ENCODE peak calls at places on chromosomes 12 and 14, in ten cellular contexts. One of them, this sample, is unnamed.

GRCh38 chr12:96061864-96062453 is 26.6 kb upstream of the LTA4H start:
- DNase-seq in esophagus squamous epithelium: peak
- DNase-seq in A549: peak
- DNase-seq in stomach: peak
- DNase-seq in breast epithelium: peak
- DNase-seq in HCT116: peak
- DNase-seq in right lobe of liver: peak
- DNase-seq in uterus: peak
- DNase-seq in lower leg skin: peak
- DNase-seq in IMR-90: peak
- DNase-seq in this sample: peak

GRCh38 chr14:86884498-86884897 is 1108.5 kb downstream of the GALC start:
- DNase-seq in uterus: no peak
- DNase-seq in stomach: no peak
- DNase-seq in A549: no peak
- DNase-seq in lower leg skin: no peak
- DNase-seq in HCT116: no peak
- DNase-seq in breast epithelium: no peak
- DNase-seq in right lobe of liver: no peak
- DNase-seq in esophagus squamous epithelium: no peak
- DNase-seq in IMR-90: no peak
- DNase-seq in this sample: no peak

GRCh38 chr14:105491366-105492006 is 440 bp downstream of the TEDC1 start:
- DNase-seq in A549: peak
- DNase-seq in right lobe of liver: peak
- DNase-seq in breast epithelium: peak
- DNase-seq in lower leg skin: peak
- DNase-seq in uterus: peak
- DNase-seq in IMR-90: peak
- DNase-seq in esophagus squamous epithelium: no peak
- DNase-seq in HCT116: peak
- DNase-seq in stomach: peak
- DNase-seq in this sample: peak

GRCh38 chr14:104633276-104633861 is 28.8 kb upstream of the TMEM179 start:
- DNase-seq in stomach: no peak
- DNase-seq in breast epithelium: no peak
- DNase-seq in uterus: no peak
- DNase-seq in HCT116: no peak
- DNase-seq in A549: no peak
- DNase-seq in esophagus squamous epithelium: no peak
- DNase-seq in IMR-90: no peak
- DNase-seq in right lobe of liver: no peak
- DNase-seq in lower leg skin: no peak
- DNase-seq in this sample: no peak

GRCh38 chr14:38255673-38256357 is at the start of gene CLEC14A:
- DNase-seq in IMR-90: no peak
- DNase-seq in HCT116: no peak
- DNase-seq in uterus: peak
- DNase-seq in A549: no peak
- DNase-seq in esophagus squamous epithelium: no peak
- DNase-seq in stomach: no peak
- DNase-seq in lower leg skin: peak
- DNase-seq in right lobe of liver: peak
- DNase-seq in breast epithelium: no peak
- DNase-seq in this sample: no peak

GRCh38 chr14:38210587-38211257 is 3.0 kb downstream of the SSTR1 start:
- DNase-seq in IMR-90: peak
- DNase-seq in lower leg skin: no peak
- DNase-seq in breast epithelium: no peak
- DNase-seq in uterus: no peak
- DNase-seq in A549: peak
- DNase-seq in esophagus squamous epithelium: no peak
- DNase-seq in stomach: peak
- DNase-seq in HCT116: no peak
- DNase-seq in right lobe of liver: peak
- DNase-seq in this sample: no peak

GRCh38 chr12:3022411-3022810 is 54.8 kb upstream of the TSPAN9 start:
- DNase-seq in esophagus squamous epithelium: no peak
- DNase-seq in right lobe of liver: no peak
- DNase-seq in breast epithelium: no peak
- DNase-seq in stomach: no peak
- DNase-seq in uterus: no peak
- DNase-seq in A549: no peak
- DNase-seq in IMR-90: no peak
- DNase-seq in HCT116: no peak
- DNase-seq in lower leg skin: no peak
- DNase-seq in this sample: no peak

GRCh38 chr12:3437986-3438385 is 53.0 kb upstream of the PRMT8 start:
- DNase-seq in lower leg skin: peak
- DNase-seq in HCT116: no peak
- DNase-seq in right lobe of liver: no peak
- DNase-seq in stomach: no peak
- DNase-seq in uterus: no peak
- DNase-seq in IMR-90: no peak
- DNase-seq in A549: no peak
- DNase-seq in esophagus squamous epithelium: no peak
- DNase-seq in breast epithelium: no peak
- DNase-seq in this sample: no peak

GRCh38 chr12:105315726-105316125 is 14.8 kb upstream of the C12orf75 start:
- DNase-seq in esophagus squamous epithelium: no peak
- DNase-seq in IMR-90: no peak
- DNase-seq in right lobe of liver: no peak
- DNase-seq in lower leg skin: no peak
- DNase-seq in A549: no peak
- DNase-seq in breast epithelium: no peak
- DNase-seq in stomach: no peak
- DNase-seq in uterus: no peak
- DNase-seq in HCT116: no peak
- DNase-seq in this sample: no peak

GRCh38 chr14:50531595-50532501 is 521 bp downstream of the MAP4K5 start:
- DNase-seq in lower leg skin: peak
- DNase-seq in right lobe of liver: peak
- DNase-seq in HCT116: no peak
- DNase-seq in IMR-90: peak
- DNase-seq in stomach: peak
- DNase-seq in esophagus squamous epithelium: peak
- DNase-seq in uterus: peak
- DNase-seq in breast epithelium: peak
- DNase-seq in A549: peak
- DNase-seq in this sample: no peak

GRCh38 chr12:96193725-96194571 is at the start of gene ELK3:
- DNase-seq in stomach: peak
- DNase-seq in right lobe of liver: peak
- DNase-seq in esophagus squamous epithelium: no peak
- DNase-seq in uterus: peak
- DNase-seq in IMR-90: peak
- DNase-seq in lower leg skin: peak
- DNase-seq in breast epithelium: peak
- DNase-seq in HCT116: no peak
- DNase-seq in A549: peak
- DNase-seq in this sample: peak

GRCh38 chr12:100404769-100405407 is 48.0 kb downstream of the SLC17A8 start:
- DNase-seq in IMR-90: peak
- DNase-seq in esophagus squamous epithelium: no peak
- DNase-seq in breast epithelium: no peak
- DNase-seq in uterus: no peak
- DNase-seq in lower leg skin: peak
- DNase-seq in right lobe of liver: no peak
- DNase-seq in stomach: peak
- DNase-seq in HCT116: peak
- DNase-seq in A549: peak
- DNase-seq in this sample: peak

GRCh38 chr12:58069268-58069967 is 128.1 kb downstream of the ATP23 start:
- DNase-seq in breast epithelium: no peak
- DNase-seq in right lobe of liver: no peak
- DNase-seq in esophagus squamous epithelium: no peak
- DNase-seq in uterus: no peak
- DNase-seq in HCT116: no peak
- DNase-seq in A549: no peak
- DNase-seq in IMR-90: peak
- DNase-seq in lower leg skin: no peak
- DNase-seq in stomach: no peak
- DNase-seq in this sample: no peak

GRCh38 chr12:120468271-120468845 is 1.2 kb downstream of the SRSF9 start:
- DNase-seq in stomach: peak
- DNase-seq in A549: peak
- DNase-seq in breast epithelium: peak
- DNase-seq in IMR-90: peak
- DNase-seq in right lobe of liver: no peak
- DNase-seq in lower leg skin: peak
- DNase-seq in HCT116: no peak
- DNase-seq in uterus: peak
- DNase-seq in esophagus squamous epithelium: no peak
- DNase-seq in this sample: peak

GRCh38 chr14:61750708-61751474 is 11.3 kb upstream of the SNAPC1 start:
- DNase-seq in uterus: peak
- DNase-seq in A549: peak
- DNase-seq in lower leg skin: peak
- DNase-seq in right lobe of liver: peak
- DNase-seq in breast epithelium: peak
- DNase-seq in esophagus squamous epithelium: peak
- DNase-seq in HCT116: peak
- DNase-seq in IMR-90: peak
- DNase-seq in stomach: peak
- DNase-seq in this sample: no peak
- TF ChIP-seq POLR2A in uterus: peak
- TF ChIP-seq POLR2A in A549: peak
- TF ChIP-seq POLR2A in lower leg skin: peak
- TF ChIP-seq POLR2A in right lobe of liver: peak
- TF ChIP-seq POLR2A in breast epithelium: peak
- TF ChIP-seq POLR2A in esophagus squamous epithelium: no peak
- TF ChIP-seq POLR2A in HCT116: peak
- TF ChIP-seq POLR2A in IMR-90: no peak
- TF ChIP-seq POLR2A in stomach: no peak
- TF ChIP-seq POLR2A in this sample: no peak

GRCh38 chr12:12561305-12562015 is 1.2 kb downstream of the DUSP16 start:
- DNase-seq in breast epithelium: peak
- DNase-seq in lower leg skin: peak
- DNase-seq in IMR-90: peak
- DNase-seq in HCT116: no peak
- DNase-seq in right lobe of liver: peak
- DNase-seq in esophagus squamous epithelium: no peak
- DNase-seq in stomach: peak
- DNase-seq in A549: peak
- DNase-seq in uterus: peak
- DNase-seq in this sample: peak

GRCh38 chr12:12560587-12561304 is 1.9 kb downstream of the DUSP16 start:
- DNase-seq in breast epithelium: peak
- DNase-seq in lower leg skin: no peak
- DNase-seq in uterus: peak
- DNase-seq in stomach: peak
- DNase-seq in IMR-90: peak
- DNase-seq in right lobe of liver: peak
- DNase-seq in HCT116: no peak
- DNase-seq in A549: peak
- DNase-seq in esophagus squamous epithelium: no peak
- DNase-seq in this sample: peak

GRCh38 chr12:12563529-12563928 is 866 bp upstream of the DUSP16 start:
- DNase-seq in HCT116: no peak
- DNase-seq in esophagus squamous epithelium: no peak
- DNase-seq in A549: no peak
- DNase-seq in right lobe of liver: no peak
- DNase-seq in IMR-90: peak
- DNase-seq in lower leg skin: no peak
- DNase-seq in breast epithelium: no peak
- DNase-seq in uterus: no peak
- DNase-seq in stomach: no peak
- DNase-seq in this sample: no peak

GRCh38 chr12:12562016-12562483 is 613 bp downstream of the DUSP16 start:
- DNase-seq in IMR-90: peak
- DNase-seq in A549: peak
- DNase-seq in uterus: peak
- DNase-seq in breast epithelium: no peak
- DNase-seq in stomach: no peak
- DNase-seq in lower leg skin: no peak
- DNase-seq in HCT116: no peak
- DNase-seq in esophagus squamous epithelium: no peak
- DNase-seq in right lobe of liver: no peak
- DNase-seq in this sample: no peak

GRCh38 chr12:12562585-12563245 is at the start of gene DUSP16:
- DNase-seq in lower leg skin: peak
- DNase-seq in stomach: peak
- DNase-seq in IMR-90: peak
- DNase-seq in right lobe of liver: peak
- DNase-seq in uterus: peak
- DNase-seq in HCT116: peak
- DNase-seq in breast epithelium: peak
- DNase-seq in A549: peak
- DNase-seq in esophagus squamous epithelium: peak
- DNase-seq in this sample: peak
- TF ChIP-seq POLR2A in lower leg skin: no peak
- TF ChIP-seq POLR2A in stomach: no peak
- TF ChIP-seq POLR2A in IMR-90: peak
- TF ChIP-seq POLR2A in right lobe of liver: peak
- TF ChIP-seq POLR2A in uterus: peak
- TF ChIP-seq POLR2A in HCT116: peak
- TF ChIP-seq POLR2A in breast epithelium: no peak
- TF ChIP-seq POLR2A in A549: peak
- TF ChIP-seq POLR2A in esophagus squamous epithelium: peak
- TF ChIP-seq POLR2A in this sample: peak

GRCh38 chr12:10363922-10364838 is 25.7 kb downstream of the KLRK1 start:
- DNase-seq in right lobe of liver: no peak
- DNase-seq in lower leg skin: no peak
- DNase-seq in stomach: peak
- DNase-seq in breast epithelium: no peak
- DNase-seq in esophagus squamous epithelium: no peak
- DNase-seq in uterus: peak
- DNase-seq in A549: no peak
- DNase-seq in IMR-90: peak
- DNase-seq in HCT116: no peak
- DNase-seq in this sample: peak
- TF ChIP-seq POLR2A in right lobe of liver: peak
- TF ChIP-seq POLR2A in lower leg skin: no peak
- TF ChIP-seq POLR2A in stomach: no peak
- TF ChIP-seq POLR2A in breast epithelium: no peak
- TF ChIP-seq POLR2A in esophagus squamous epithelium: no peak
- TF ChIP-seq POLR2A in uterus: peak
- TF ChIP-seq POLR2A in A549: no peak
- TF ChIP-seq POLR2A in IMR-90: no peak
- TF ChIP-seq POLR2A in HCT116: no peak
- TF ChIP-seq POLR2A in this sample: no peak

DNA sequence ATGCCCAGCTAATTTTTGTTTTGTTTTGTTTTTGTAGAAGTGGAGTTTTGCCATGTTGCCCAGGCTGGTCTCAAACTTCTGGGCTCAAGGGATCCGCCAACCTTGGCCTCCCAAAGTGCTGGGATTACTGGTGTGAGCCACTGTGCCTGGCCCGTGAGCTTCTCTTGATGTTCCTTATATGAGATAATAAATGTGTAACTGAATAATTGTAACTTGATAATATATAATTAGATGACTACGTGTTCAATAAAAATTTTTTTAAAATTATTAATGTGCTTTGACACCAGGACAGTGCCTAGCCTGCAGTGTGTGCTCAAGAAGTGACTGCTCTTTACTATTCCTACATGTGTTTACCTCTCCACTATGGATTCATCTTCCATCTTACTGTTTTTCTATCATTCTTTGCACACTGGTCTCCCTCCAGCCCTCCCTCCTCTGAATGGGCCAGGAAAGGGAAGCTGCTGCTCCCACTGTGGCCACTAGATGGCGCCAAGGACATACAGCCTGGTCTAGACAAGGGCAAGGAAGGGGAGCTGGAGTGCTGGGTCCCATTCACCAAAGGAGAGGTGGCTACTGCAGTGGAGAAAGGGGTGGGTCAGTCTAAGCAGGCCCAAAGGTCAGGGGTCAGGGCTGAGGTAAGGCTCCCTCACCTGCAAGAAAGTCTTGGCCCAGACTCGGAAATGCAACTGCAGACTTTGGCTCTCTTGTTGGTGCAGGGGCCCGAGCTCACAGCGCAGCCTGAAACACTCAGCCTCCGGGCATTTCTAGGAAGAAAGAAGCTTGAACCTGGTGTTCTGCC is 14.7 kb upstream of the ZNF385A start:
- DNase-seq in IMR-90: peak
- DNase-seq in uterus: peak
- DNase-seq in breast epithelium: peak
- DNase-seq in esophagus squamous epithelium: no peak
- DNase-seq in HCT116: peak
- DNase-seq in lower leg skin: peak
- DNase-seq in stomach: peak
- DNase-seq in A549: peak
- DNase-seq in right lobe of liver: peak
- DNase-seq in this sample: peak
- TF ChIP-seq POLR2A in IMR-90: no peak
- TF ChIP-seq POLR2A in uterus: no peak
- TF ChIP-seq POLR2A in breast epithelium: no peak
- TF ChIP-seq POLR2A in esophagus squamous epithelium: no peak
- TF ChIP-seq POLR2A in HCT116: no peak
- TF ChIP-seq POLR2A in lower leg skin: no peak
- TF ChIP-seq POLR2A in stomach: no peak
- TF ChIP-seq POLR2A in A549: no peak
- TF ChIP-seq POLR2A in right lobe of liver: no peak
- TF ChIP-seq POLR2A in this sample: no peak